ENCODE peak calls at places on chromosomes 11 and 22, in nine cellular contexts. F, H, E, R, V, U, S, N and J are unnamed samples.

GRCh38 chr11:134333312-134333711 is 1.5 kb downstream of the GLB1L2 start:
- DNase-seq in F (no peak), H (peak), E (no peak), R (no peak), V (no peak), U (no peak), S (no peak), N (no peak), J (no peak)

GRCh38 chr11:35313066-35313765 is 106.1 kb downstream of the SLC1A2 start:
- DNase-seq in F (no peak), H (no peak), E (no peak), R (no peak), V (no peak), U (no peak), S (no peak), N (no peak), J (no peak)

GRCh38 chr11:70862093-70862492 is 390.3 kb downstream of the SHANK2 start:
- DNase-seq in F (peak), H (no peak), E (peak), R (no peak), V (no peak), U (no peak), S (peak), N (no peak), J (no peak)

GRCh38 chr22:36839356-36840073 is 21.3 kb upstream of the NCF4 start:
- DNase-seq in F (no peak), H (peak), E (no peak), R (no peak), V (no peak), U (no peak), S (no peak), N (no peak), J (no peak)

GRCh38 chr11:60872124-60872951 is 5.0 kb downstream of the ZP1 start:
- DNase-seq in F (no peak), H (peak), E (no peak), R (peak), V (peak), U (no peak), S (no peak), N (no peak), J (no peak)

GRCh38 chr11:121575250-121575962 is 122.6 kb upstream of the SORL1-AS1 start:
- DNase-seq in F (no peak), H (peak), E (no peak), R (peak), V (peak), U (no peak), S (peak), N (no peak), J (peak)

GRCh38 chr11:7694953-7695271 is 11.4 kb downstream of the OVCH2 start:
- DNase-seq in F (no peak), H (no peak), E (no peak), R (no peak), V (no peak), U (no peak), S (no peak), N (no peak), J (no peak)

GRCh38 chr11:79273781-79274180 is 167.0 kb downstream of the TENM4 start:
- DNase-seq in F (no peak), H (no peak), E (no peak), R (no peak), V (no peak), U (no peak), S (no peak), N (no peak), J (no peak)

GRCh38 chr11:121889931-121890330 is 226.1 kb downstream of the BLID start:
- DNase-seq in F (no peak), H (peak), E (no peak), R (no peak), V (no peak), U (no peak), S (no peak), N (no peak), J (no peak)

GRCh38 chr22:36986242-36986821 is 32.9 kb downstream of the TST start:
- DNase-seq in F (peak), H (no peak), E (no peak), R (no peak), V (no peak), U (peak), S (no peak), N (no peak), J (no peak)

GRCh38 chr11:130470832-130471706 is 22.6 kb downstream of the ADAMTS15 start:
- DNase-seq in F (no peak), H (no peak), E (no peak), R (no peak), V (no peak), U (no peak), S (no peak), N (no peak), J (no peak)

GRCh38 chr11:122681731-122682130 is 26.2 kb downstream of the UBASH3B start:
- DNase-seq in F (no peak), H (no peak), E (no peak), R (no peak), V (no peak), U (no peak), S (no peak), N (no peak), J (no peak)

GRCh38 chr11:69385832-69386415 is 92.0 kb downstream of the MYEOV start:
- DNase-seq in F (no peak), H (no peak), E (no peak), R (peak), V (no peak), U (no peak), S (no peak), N (no peak), J (no peak)

GRCh38 chr22:17352798-17353197 is 16.5 kb upstream of the CECR2 start:
- DNase-seq in F (no peak), H (no peak), E (no peak), R (no peak), V (no peak), U (no peak), S (no peak), N (no peak), J (no peak)

GRCh38 chr11:68436985-68437926 is 23.3 kb upstream of the PPP6R3 start:
- DNase-seq in F (no peak), H (peak), E (no peak), R (peak), V (peak), U (no peak), S (no peak), N (no peak), J (no peak)

GRCh38 chr11:12029738-12030363 is 21.4 kb upstream of the DKK3 start:
- DNase-seq in F (no peak), H (no peak), E (no peak), R (no peak), V (no peak), U (no peak), S (peak), N (no peak), J (no peak)

GRCh38 chr22:39574779-39575551 is 4.4 kb downstream of the CACNA1I start:
- DNase-seq in F (no peak), H (peak), E (no peak), R (peak), V (peak), U (no peak), S (no peak), N (no peak), J (no peak)

GRCh38 chr11:396511-396947 is 2.5 kb downstream of the PKP3 start:
- DNase-seq in F (no peak), H (peak), E (no peak), R (no peak), V (no peak), U (no peak), S (no peak), N (no peak), J (no peak)

GRCh38 chr11:112352907-112353306 is 92.2 kb upstream of the PLET1 start:
- DNase-seq in F (no peak), H (no peak), E (no peak), R (no peak), V (no peak), U (no peak), S (no peak), N (no peak), J (no peak)

GRCh38 chr22:25759825-25760231 is 17.8 kb downstream of the MYO18B start:
- DNase-seq in F (no peak), H (peak), E (no peak), R (peak), V (no peak), U (no peak), S (no peak), N (no peak), J (no peak)

GRCh38 chr22:50206599-50206998 is 5.8 kb downstream of the SELENOO start:
- DNase-seq in F (no peak), H (peak), E (no peak), R (peak), V (no peak), U (no peak), S (no peak), N (no peak), J (peak)

GRCh38 chr11:73508243-73509176 is 89.4 kb downstream of the FAM168A start:
- DNase-seq in F (no peak), H (no peak), E (no peak), R (no peak), V (no peak), U (no peak), S (no peak), N (no peak), J (no peak)